ENCODE peak calls at places on chromosomes 12 and 14, in nine cellular contexts. Z, R, D, K, L, E, T, N and J are unnamed samples.

GRCh38 chr12:868722-869121 is 80.8 kb downstream of the RAD52 start:
- DNase-seq in Z (no peak), R (no peak), D (no peak), K (no peak), L (no peak), E (no peak), T (no peak), N (no peak), J (no peak)

GRCh38 chr12:102824218-102824835 is 92.7 kb downstream of the PAH start:
- DNase-seq in Z (peak; percentile 33), R (peak; percentile 19), D (peak; percentile 89), K (no peak), L (peak; percentile 53), E (peak; percentile 3), T (peak; percentile 40), N (peak; percentile 38), J (peak; percentile 60)

GRCh38 chr12:47205532-47206449 is 126.0 kb upstream of the AMIGO2 start:
- DNase-seq in Z (no peak), R (no peak), D (no peak), K (no peak), L (no peak), E (no peak), T (no peak), N (no peak), J (no peak)

GRCh38 chr14:23168246-23168645 is 15.2 kb downstream of the SLC7A8 start:
- DNase-seq in Z (no peak), R (no peak), D (peak; percentile 40), K (no peak), L (no peak), E (no peak), T (no peak), N (no peak), J (no peak)

GRCh38 chr12:94699796-94700195 is 49.4 kb upstream of the TMCC3 start:
- DNase-seq in Z (no peak), R (no peak), D (no peak), K (no peak), L (no peak), E (peak; percentile 38), T (no peak), N (peak; percentile 41), J (no peak)

GRCh38 chr12:92942905-92943304 is 13.8 kb upstream of the EEA1 start:
- DNase-seq in Z (no peak), R (peak; percentile 48), D (no peak), K (no peak), L (no peak), E (no peak), T (no peak), N (no peak), J (no peak)

GRCh38 chr12:22083167-22083566 is 37.1 kb downstream of the CMAS start:
- DNase-seq in Z (peak; percentile 17), R (peak; percentile 52), D (peak; percentile 12), K (no peak), L (no peak), E (peak; percentile 46), T (peak; percentile 24), N (peak; percentile 36), J (no peak)

GRCh38 chr12:52813885-52814709 is at the start of gene KRT4:
- DNase-seq in Z (no peak), R (no peak), D (no peak), K (no peak), L (no peak), E (peak; percentile 61), T (no peak), N (peak; percentile 71), J (no peak)

GRCh38 chr12:27703720-27704452 is 6.7 kb upstream of the MRPS35 start:
- DNase-seq in Z (peak; percentile 56), R (peak; percentile 95), D (peak; percentile 78), K (peak; percentile 30), L (no peak), E (peak; percentile 98), T (peak; percentile 73), N (peak; percentile 88), J (peak; percentile 68)

GRCh38 chr12:93571360-93571853 is 1.1 kb upstream of the SOCS2 start:
- DNase-seq in Z (peak; percentile 64), R (peak; percentile 72), D (peak; percentile 77), K (no peak), L (peak; percentile 79), E (peak; percentile 63), T (peak; percentile 73), N (peak; percentile 79), J (peak; percentile 71)

GRCh38 chr12:124762791-124763593 is 100.7 kb downstream of the SCARB1 start:
- DNase-seq in Z (peak; percentile 36), R (no peak), D (no peak), K (no peak), L (no peak), E (no peak), T (no peak), N (no peak), J (no peak)

GRCh38 chr14:20305265-20306078 is at the start of gene TTC5:
- DNase-seq in Z (peak; percentile 83), R (peak; percentile 94), D (peak; percentile 88), K (peak; percentile 71), L (peak; percentile 91), E (peak; percentile 93), T (peak; percentile 86), N (peak; percentile 92), J (peak; percentile 89)

GRCh38 chr14:52700701-52701172 is 5.4 kb upstream of the ERO1A start:
- DNase-seq in Z (peak; percentile 71), R (peak; percentile 34), D (no peak), K (no peak), L (no peak), E (peak; percentile 96), T (no peak), N (peak; percentile 47), J (no peak)

DNA sequence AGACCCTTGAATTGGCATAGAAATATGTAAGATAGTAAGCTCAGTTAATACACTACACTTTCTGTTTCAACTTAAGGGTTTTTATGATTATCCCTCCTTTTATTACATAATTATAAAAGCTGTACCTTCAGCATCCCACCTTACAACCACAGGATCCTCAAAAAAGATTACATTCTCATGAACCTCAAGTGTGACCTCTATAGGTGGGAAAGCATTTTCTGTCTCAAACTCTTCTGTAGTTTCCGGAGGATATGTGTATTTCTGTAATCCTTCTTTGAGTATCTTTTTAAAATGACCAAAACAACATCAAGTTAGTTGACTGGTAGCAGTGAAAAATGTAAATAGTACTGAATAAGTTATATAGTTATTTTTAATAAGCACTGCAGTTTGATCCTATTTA is 75.9 kb downstream of the DNAI7 start:
- DNase-seq in Z (no peak), R (no peak), D (no peak), K (no peak), L (no peak), E (no peak), T (peak; percentile 48), N (no peak), J (no peak)
- TF ChIP-seq CTCF in Z (no peak), R (no peak), D (no peak), K (no peak), L (no peak), E (peak; percentile 20), T (no peak), N (no peak), J (no peak)

GRCh38 chr12:65430571-65431306 is 152.3 kb downstream of the MSRB3 start:
- DNase-seq in Z (peak; percentile 77), R (peak; percentile 64), D (no peak), K (no peak), L (no peak), E (peak; percentile 94), T (no peak), N (peak; percentile 22), J (no peak)
- TF ChIP-seq CTCF in Z (no peak), R (no peak), D (no peak), K (no peak), L (no peak), E (no peak), T (no peak), N (no peak), J (no peak)

GRCh38 chr14:103006106-103006505 is 51.2 kb downstream of the CDC42BPB start:
- DNase-seq in Z (no peak), R (no peak), D (no peak), K (no peak), L (no peak), E (no peak), T (no peak), N (no peak), J (no peak)
- TF ChIP-seq CTCF in Z (no peak), R (no peak), D (no peak), K (no peak), L (no peak), E (no peak), T (no peak), N (no peak), J (no peak)

DNA sequence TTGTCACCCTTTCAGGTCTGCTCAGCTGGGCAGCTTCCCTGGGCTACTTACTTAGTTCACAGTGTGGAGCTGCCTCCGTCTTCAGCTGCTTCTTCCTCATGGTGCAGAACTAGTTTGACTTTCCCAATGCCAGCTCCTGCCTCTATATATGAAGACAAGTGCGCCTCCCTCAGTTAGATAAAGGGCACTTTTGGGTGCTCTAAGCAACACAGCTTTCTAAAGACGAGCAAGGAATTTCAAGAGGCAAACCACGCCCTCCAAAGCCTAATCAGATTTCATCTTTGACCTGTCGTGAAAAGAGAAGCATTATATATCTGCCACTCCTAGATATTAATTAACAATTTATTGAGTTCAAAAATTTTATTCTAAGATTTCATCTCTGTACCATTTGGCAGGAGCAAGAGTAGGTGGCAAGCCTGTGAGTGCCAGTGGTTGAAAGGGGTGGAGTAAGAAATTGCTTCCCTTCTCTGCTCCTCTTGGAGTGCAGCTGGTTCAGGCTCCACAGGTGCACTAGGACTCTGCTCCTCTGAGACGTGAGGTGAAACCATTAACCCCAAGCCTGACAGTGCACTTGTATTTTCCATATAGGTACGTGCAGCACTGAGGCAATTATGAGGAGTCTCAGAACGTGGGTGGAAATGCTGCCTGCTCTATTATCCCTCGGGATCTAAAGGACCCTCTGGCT is 2.1 kb upstream of the SLC11A2 start:
- DNase-seq in Z (no peak), R (peak; percentile 78), D (peak; percentile 56), K (peak; percentile 64), L (no peak), E (peak; percentile 75), T (no peak), N (peak; percentile 85), J (no peak)
- TF ChIP-seq CTCF in Z (peak; percentile 43), R (peak; percentile 25), D (peak; percentile 32), K (no peak), L (no peak), E (peak; percentile 69), T (peak; percentile 49), N (peak; percentile 54), J (no peak)

GRCh38 chr14:104792945-104793702 is 2.4 kb downstream of the AKT1 start:
- DNase-seq in Z (no peak), R (no peak), D (no peak), K (no peak), L (no peak), E (no peak), T (no peak), N (no peak), J (no peak)
- TF ChIP-seq CTCF in Z (no peak), R (no peak), D (no peak), K (no peak), L (no peak), E (peak; percentile 46), T (no peak), N (no peak), J (no peak)

GRCh38 chr12:31973818-31974217 is 14.6 kb downstream of the RESF1 start:
- DNase-seq in Z (no peak), R (no peak), D (no peak), K (no peak), L (no peak), E (no peak), T (no peak), N (no peak), J (no peak)
- TF ChIP-seq CTCF in Z (no peak), R (no peak), D (no peak), K (no peak), L (no peak), E (no peak), T (no peak), N (no peak), J (no peak)